ENCODE peak calls at places on chromosomes 16 and 17, in ten cellular contexts. L is endothelial cell, T is fibroblast of pulmonary artery, G is PC-9, V is mucosa of descending colon, B is HFFc6, K is RWPE1, R is lung, H is WTC11, Z is colonic mucosa. U is an unnamed sample.

GRCh38 chr17:77498875-77499698 is 358.3 kb downstream of the SEC14L1 start:
- DNase-seq in L (no peak), R (no peak), T (no peak), B (no peak), K (no peak), Z (no peak), H (no peak), V (no peak), G (no peak), U (no peak)

GRCh38 chr17:34254651-34255380 is at the start of gene CCL2:
- DNase-seq in B (peak), K (peak), Z (peak), V (peak), R (peak), H (peak), G (no peak), L (peak), T (peak), U (peak)

GRCh38 chr17:82095777-82096708 is 2.0 kb downstream of the FASN start:
- DNase-seq in T (no peak), R (no peak), V (peak), L (no peak), H (no peak), Z (no peak), K (peak), B (no peak), G (peak), U (no peak)

GRCh38 chr17:81666092-81666341 is 388 bp downstream of the OXLD1 start:
- DNase-seq in L (peak), R (no peak), Z (peak), H (no peak), G (no peak), K (no peak), V (no peak), T (peak), B (no peak), U (no peak)

GRCh38 chr17:4897198-4897657 is 2.1 kb upstream of the C17orf107 start:
- DNase-seq in Z (no peak), B (no peak), R (no peak), L (no peak), H (no peak), G (no peak), V (peak), K (no peak), T (no peak), U (no peak)

GRCh38 chr17:81221842-81222619 is 734 bp downstream of the CEP131 start:
- DNase-seq in Z (no peak), G (no peak), B (no peak), R (no peak), L (no peak), T (no peak), K (no peak), H (no peak), V (no peak), U (no peak)

GRCh38 chr17:49101054-49101534 is 31.5 kb upstream of the B4GALNT2 start:
- DNase-seq in T (peak), V (no peak), L (no peak), H (no peak), B (peak), G (peak), Z (no peak), R (peak), K (peak), U (no peak)

GRCh38 chr16:66120656-66121055 is 245.8 kb upstream of the CDH5 start:
- DNase-seq in V (no peak), L (no peak), H (no peak), G (no peak), Z (no peak), K (no peak), R (no peak), T (no peak), B (no peak), U (no peak)

GRCh38 chr16:12439443-12440232 is 364.0 kb downstream of the CPPED1 start:
- DNase-seq in B (no peak), L (no peak), Z (no peak), K (no peak), V (no peak), G (no peak), T (no peak), H (no peak), R (no peak), U (no peak)

GRCh38 chr17:77128895-77129567 is 11.7 kb upstream of the SEC14L1 start:
- DNase-seq in G (no peak), V (no peak), R (no peak), H (no peak), B (no peak), L (no peak), Z (no peak), K (no peak), T (peak), U (no peak)

GRCh38 chr16:67703626-67704025 is 15.5 kb downstream of the GFOD2 start:
- DNase-seq in Z (no peak), B (no peak), K (no peak), G (no peak), V (no peak), H (no peak), L (no peak), R (no peak), T (no peak), U (no peak)

GRCh38 chr17:61551255-61551742 is 39.7 kb downstream of the NACA2 start:
- DNase-seq in L (no peak), R (no peak), V (no peak), G (no peak), T (peak), K (peak), Z (no peak), H (no peak), B (peak), U (peak)

GRCh38 chr17:73465851-73466250 is 154.1 kb upstream of the CDC42EP4 start:
- DNase-seq in R (no peak), K (no peak), V (no peak), L (no peak), G (no peak), H (no peak), B (no peak), T (no peak), Z (no peak), U (no peak)

GRCh38 chr17:79018045-79018695 is 5.8 kb upstream of the C1QTNF1 start:
- DNase-seq in V (no peak), T (peak), L (no peak), H (no peak), G (no peak), K (no peak), R (peak), Z (no peak), B (no peak), U (no peak)

GRCh38 chr16:47817048-47817447 is 338.7 kb downstream of the ABCC12 start:
- DNase-seq in B (no peak), Z (no peak), G (no peak), K (no peak), V (no peak), R (no peak), T (no peak), H (no peak), L (no peak), U (no peak)

GRCh38 chr16:64381979-64382378 is 739.9 kb downstream of the CDH11 start:
- DNase-seq in Z (no peak), T (no peak), B (no peak), V (no peak), G (no peak), R (no peak), K (no peak), H (no peak), L (no peak), U (no peak)

GRCh38 chr17:62576382-62576781 is 51.1 kb upstream of the MRC2 start:
- DNase-seq in T (no peak), V (no peak), R (no peak), G (no peak), H (no peak), Z (no peak), L (no peak), B (no peak), K (no peak), U (no peak)

GRCh38 chr17:78357687-78358537 is 2.0 kb downstream of the SOCS3 start:
- DNase-seq in L (no peak), B (no peak), Z (peak), V (no peak), K (no peak), H (peak), R (no peak), T (peak), G (no peak), U (no peak)

GRCh38 chr17:40139566-40140058 is 725 bp upstream of the CASC3 start:
- DNase-seq in T (no peak), B (no peak), G (no peak), K (no peak), L (peak), H (no peak), Z (peak), V (peak), R (peak), U (no peak)

GRCh38 chr16:83138976-83139690 is 512.4 kb downstream of the CDH13 start:
- DNase-seq in R (no peak), V (no peak), T (no peak), K (no peak), L (no peak), H (no peak), G (no peak), B (no peak), Z (no peak), U (no peak)

GRCh38 chr17:82769041-82769440 is 17.2 kb downstream of the TBCD start:
- DNase-seq in V (no peak), B (no peak), H (no peak), T (no peak), G (no peak), K (no peak), Z (no peak), R (no peak), L (no peak), U (no peak)

GRCh38 chr17:73943416-73943770 is 260.1 kb upstream of the RPL38 start:
- DNase-seq in L (no peak), K (no peak), V (no peak), B (no peak), H (no peak), T (no peak), G (no peak), Z (no peak), R (no peak), U (no peak)

GRCh38 chr17:33163827-33164555 is 129.1 kb downstream of the ASIC2 start:
- DNase-seq in H (no peak), V (no peak), T (no peak), Z (no peak), B (no peak), L (no peak), R (no peak), G (no peak), K (peak), U (peak)

GRCh38 chr17:50268040-50268439 is 6.2 kb upstream of the TMEM92 start:
- DNase-seq in H (no peak), T (no peak), G (peak), V (no peak), L (no peak), K (no peak), R (no peak), B (no peak), Z (no peak), U (no peak)

GRCh38 chr17:7855643-7856080 is 796 bp downstream of the TMEM88 start:
- DNase-seq in G (no peak), B (no peak), H (no peak), L (no peak), T (no peak), Z (no peak), K (no peak), V (peak), R (no peak), U (no peak)

GRCh38 chr17:58314706-58315015 is 13.9 kb downstream of the TSPOAP1 start:
- DNase-seq in H (no peak), G (no peak), L (peak), B (no peak), K (no peak), T (no peak), V (no peak), Z (no peak), R (no peak), U (no peak)

GRCh38 chr17:5234645-5235576 is at the start of gene SCIMP:
- DNase-seq in L (no peak), K (no peak), Z (peak), B (no peak), R (peak), G (no peak), T (no peak), H (no peak), V (peak), U (no peak)

GRCh38 chr16:81711609-81712329 is 67.3 kb upstream of the PLCG2 start:
- DNase-seq in Z (no peak), G (peak), B (peak), R (no peak), H (peak), L (no peak), T (peak), K (peak), V (peak), U (peak)

GRCh38 chr16:88132836-88133506 is 181.7 kb downstream of the BANP start:
- DNase-seq in K (no peak), Z (no peak), B (no peak), R (no peak), H (no peak), G (no peak), L (no peak), V (no peak), T (no peak), U (no peak)

GRCh38 chr17:41538565-41538991 is 10.5 kb upstream of the KRT19 start:
- DNase-seq in B (peak), T (no peak), K (peak), L (no peak), R (no peak), H (no peak), G (no peak), V (no peak), Z (no peak), U (no peak)

GRCh38 chr17:50550661-50551432 is 3.9 kb downstream of the SPATA20 start:
- DNase-seq in R (peak), H (peak), K (no peak), T (peak), L (peak), V (peak), B (peak), G (no peak), Z (peak), U (peak)

GRCh38 chr17:77834170-77835115 is 124.1 kb upstream of the TNRC6C start:
- DNase-seq in V (no peak), H (no peak), T (peak), L (no peak), Z (no peak), K (peak), R (peak), G (peak), B (peak), U (peak)

GRCh38 chr17:75273968-75274708 is 3.1 kb upstream of the MIF4GD start:
- DNase-seq in R (no peak), B (peak), K (peak), T (peak), H (no peak), V (no peak), L (no peak), Z (no peak), G (no peak), U (peak)

GRCh38 chr17:72454342-72454741 is 333.5 kb downstream of the SOX9 start:
- DNase-seq in H (no peak), V (no peak), B (no peak), R (no peak), K (no peak), L (no peak), T (no peak), Z (no peak), G (no peak), U (no peak)

GRCh38 chr17:72456026-72456569 is 335.3 kb downstream of the SOX9 start:
- DNase-seq in Z (peak), B (peak), K (peak), T (peak), G (peak), L (no peak), R (no peak), H (no peak), V (peak), U (peak)

GRCh38 chr17:72457712-72458111 is 336.9 kb downstream of the SOX9 start:
- DNase-seq in Z (no peak), R (no peak), H (no peak), V (no peak), K (no peak), G (no peak), L (no peak), B (no peak), T (no peak), U (no peak)

GRCh38 chr17:72458301-72458700 is 337.5 kb downstream of the SOX9 start:
- DNase-seq in H (no peak), G (no peak), L (no peak), V (no peak), K (no peak), R (no peak), T (no peak), B (no peak), Z (no peak), U (no peak)

GRCh38 chr17:72455562-72455961 is 334.7 kb downstream of the SOX9 start:
- DNase-seq in B (no peak), G (no peak), R (no peak), Z (no peak), V (no peak), T (no peak), K (no peak), H (no peak), L (no peak), U (no peak)
- TF ChIP-seq CTCF in B (peak), G (no peak), R (no peak), Z (no peak), V (no peak), T (no peak), K (no peak), H (no peak), L (no peak), U (no peak)

GRCh38 chr17:43918026-43918389 is 10.7 kb upstream of the MPP2 start:
- DNase-seq in V (no peak), L (no peak), T (no peak), R (no peak), K (no peak), G (no peak), B (no peak), H (no peak), Z (no peak), U (no peak)

GRCh38 chr17:43917016-43917347 is 9.6 kb upstream of the MPP2 start:
- DNase-seq in K (no peak), Z (no peak), L (no peak), G (no peak), H (no peak), R (no peak), T (no peak), B (no peak), V (no peak), U (no peak)

GRCh38 chr17:43917348-43918025 is 10.2 kb upstream of the MPP2 start:
- DNase-seq in Z (peak), H (peak), B (no peak), G (no peak), L (peak), T (peak), R (no peak), K (no peak), V (peak), U (peak)

GRCh38 chr17:43924558-43924957 is 17.2 kb upstream of the MPP2 start:
- DNase-seq in G (no peak), B (no peak), K (no peak), L (no peak), T (no peak), V (no peak), H (no peak), R (no peak), Z (no peak), U (no peak)

GRCh38 chr17:43920500-43921095 is 13.3 kb upstream of the MPP2 start:
- DNase-seq in G (no peak), H (no peak), K (no peak), L (no peak), Z (no peak), R (no peak), V (no peak), B (no peak), T (no peak), U (no peak)
- TF ChIP-seq CTCF in G (no peak), H (no peak), K (no peak), L (no peak), Z (no peak), R (no peak), V (no peak), B (no peak), T (no peak), U (no peak)

GRCh38 chr17:44921122-44921882 is 6.0 kb upstream of the GFAP start:
- DNase-seq in B (no peak), T (no peak), H (peak), K (no peak), R (no peak), Z (no peak), G (no peak), V (no peak), L (no peak), U (peak)

GRCh38 chr17:44918006-44918405 is 2.7 kb upstream of the GFAP start:
- DNase-seq in L (no peak), T (no peak), K (no peak), R (no peak), V (no peak), H (no peak), Z (no peak), B (no peak), G (no peak), U (no peak)

GRCh38 chr17:44919411-44919810 is 4.1 kb upstream of the GFAP start:
- DNase-seq in Z (no peak), B (no peak), T (no peak), R (no peak), K (no peak), L (no peak), V (peak), H (peak), G (no peak), U (no peak)

GRCh38 chr17:44920565-44920940 is 5.3 kb upstream of the GFAP start:
- DNase-seq in R (no peak), V (no peak), T (no peak), Z (no peak), L (no peak), B (no peak), K (no peak), G (no peak), H (peak), U (no peak)

DNA sequence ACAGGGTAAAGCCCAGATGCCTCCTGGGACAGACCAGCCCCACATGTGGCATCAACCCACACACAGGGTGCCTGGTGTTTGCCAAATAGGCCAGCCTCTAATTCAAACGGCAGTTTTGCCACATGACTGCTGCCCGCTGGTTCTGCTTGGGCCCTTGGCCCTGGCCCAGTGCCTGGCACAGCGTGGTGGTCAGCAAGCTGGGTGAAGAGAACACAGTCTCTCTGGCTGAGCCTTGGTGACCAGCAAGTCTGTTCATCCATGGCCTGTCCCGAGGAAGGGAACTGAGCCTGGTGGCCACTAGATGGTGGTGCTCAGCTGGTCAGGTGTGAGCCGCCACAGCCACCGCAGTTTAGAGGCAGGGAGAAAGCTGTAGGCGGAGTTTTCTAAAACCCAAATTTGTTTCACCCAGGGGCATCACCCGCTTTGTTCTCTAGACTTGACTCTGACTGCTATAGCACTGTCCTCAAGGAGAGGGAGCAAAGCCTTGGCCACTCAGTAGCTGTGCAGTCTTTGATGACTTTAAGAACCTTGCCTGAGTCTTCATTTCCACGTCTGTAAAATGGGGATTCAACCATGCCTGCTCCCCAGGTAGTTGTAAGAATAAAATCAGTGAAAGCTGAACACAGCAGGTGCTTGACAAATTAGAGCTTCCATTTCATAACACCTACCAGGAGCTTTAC is 4.7 kb upstream of the GFAP start:
- DNase-seq in V (peak), T (peak), H (peak), K (peak), B (peak), L (peak), R (peak), Z (peak), G (peak), U (peak)
- TF ChIP-seq CTCF in V (peak), T (peak), H (no peak), K (peak), B (peak), L (peak), R (peak), Z (peak), G (peak), U (peak)

DNA sequence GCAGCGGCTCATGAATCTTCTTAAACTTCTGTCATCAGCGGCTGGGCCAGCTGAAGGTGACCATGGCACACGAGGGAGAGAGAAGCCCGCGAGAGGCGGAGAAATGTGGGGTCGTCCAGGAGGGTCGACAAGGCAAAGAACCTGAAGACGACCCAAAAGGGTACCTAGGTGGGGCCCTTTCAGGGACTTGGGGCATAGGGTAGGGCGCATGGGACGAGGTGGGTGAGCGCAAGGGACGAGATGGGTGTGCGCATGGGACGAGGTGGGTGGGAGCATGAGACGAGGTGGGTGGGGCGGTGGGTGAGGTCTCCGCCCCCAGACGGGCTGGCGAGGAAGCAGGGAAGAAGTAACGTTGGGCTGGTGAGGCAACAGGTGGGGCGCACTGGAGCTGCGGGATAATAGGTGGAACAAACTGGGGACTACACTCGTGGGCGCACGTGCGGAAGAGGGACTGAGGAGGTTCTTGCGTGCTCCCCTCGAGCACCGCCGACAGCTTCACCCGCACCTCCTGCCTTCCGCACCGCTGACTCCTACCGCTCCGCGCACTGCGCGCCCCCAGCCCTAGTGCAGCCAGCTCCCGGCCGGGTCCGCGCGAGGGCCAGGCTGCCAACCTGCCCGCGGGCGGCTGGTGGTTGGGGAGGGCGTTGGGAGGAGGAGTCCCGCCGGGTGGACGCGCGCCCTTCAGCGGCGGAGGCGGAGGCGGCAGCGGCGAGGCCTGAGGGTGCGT is 23.2 kb upstream of the CRYM start:
- DNase-seq in V (peak), R (peak), L (peak), H (peak), B (peak), K (peak), T (peak), Z (peak), G (peak), U (peak)
- TF ChIP-seq CTCF in V (no peak), R (no peak), L (no peak), H (no peak), B (peak), K (peak), T (no peak), Z (no peak), G (no peak), U (no peak)

GRCh38 chr17:42720996-42721583 is 23.8 kb downstream of the EZH1 start:
- DNase-seq in V (no peak), B (peak), H (no peak), K (peak), L (peak), G (no peak), R (no peak), Z (peak), T (peak), U (peak)
- TF ChIP-seq CTCF in V (no peak), B (peak), H (peak), K (peak), L (peak), G (peak), R (peak), Z (peak), T (peak), U (peak)

U was measured in fibroblast of mammary gland.